ENCODE peak calls at places on chromosomes 12 and 14, in four cellular contexts. F is AG04450, W is colonic mucosa, M is left ventricle myocardium inferior. Q is an unnamed sample.

GRCh38 chr12:112418596-112419268 is at the start of gene PTPN11:
- DNase-seq in F (no peak), W (peak; percentile 92), M (peak; percentile 88), Q (peak; percentile 99)

GRCh38 chr12:20372326-20373097 is 4.2 kb downstream of the PDE3A start:
- DNase-seq in F (no peak), W (no peak), M (no peak), Q (no peak)

GRCh38 chr12:120749256-120749655 is 23.6 kb downstream of the ACADS start:
- DNase-seq in F (no peak), W (no peak), M (no peak), Q (no peak)

GRCh38 chr12:11067514-11067913 is 5.4 kb upstream of the TAS2R46 start:
- DNase-seq in F (no peak), W (peak; percentile 20), M (no peak), Q (no peak)

GRCh38 chr12:62732861-62733427 is 202.0 kb downstream of the PPM1H start:
- DNase-seq in F (no peak), W (no peak), M (no peak), Q (no peak)

GRCh38 chr14:70641548-70642312 is at the start of gene TTC9:
- DNase-seq in F (no peak), W (peak; percentile 35), M (peak; percentile 30), Q (peak; percentile 80)

GRCh38 chr12:75606921-75607320 is 95.5 kb upstream of the KRR1 start:
- DNase-seq in F (no peak), W (no peak), M (no peak), Q (no peak)

GRCh38 chr12:47021298-47021697 is 58.1 kb upstream of the PCED1B start:
- DNase-seq in F (peak; percentile 68), W (no peak), M (no peak), Q (no peak)

GRCh38 chr12:85872497-85873091 is 1.5 kb upstream of the NTS start:
- DNase-seq in F (peak; percentile 13), W (no peak), M (no peak), Q (no peak)

GRCh38 chr12:49533331-49533730 is 5.5 kb upstream of the KCNH3 start:
- DNase-seq in F (no peak), W (no peak), M (no peak), Q (peak; percentile 34)

GRCh38 chr12:130807309-130807708 is 31.7 kb downstream of the STX2 start:
- DNase-seq in F (no peak), W (no peak), M (no peak), Q (no peak)

GRCh38 chr14:101108579-101109346 is 205.2 kb upstream of the RTL1 start:
- DNase-seq in F (no peak), W (peak; percentile 12), M (no peak), Q (peak; percentile 21)

GRCh38 chr12:75862692-75863471 is 168.7 kb downstream of the PHLDA1 start:
- DNase-seq in F (no peak), W (no peak), M (no peak), Q (no peak)

GRCh38 chr12:51774936-51775335 is 73.6 kb downstream of the FIGNL2 start:
- DNase-seq in F (no peak), W (no peak), M (no peak), Q (no peak)

GRCh38 chr12:110581951-110582285 is 1.2 kb downstream of the PPTC7 start:
- DNase-seq in F (no peak), W (peak; percentile 65), M (no peak), Q (no peak)

GRCh38 chr14:81450100-81450531 is 50.0 kb upstream of the STON2 start:
- DNase-seq in F (no peak), W (no peak), M (peak; percentile 72), Q (peak; percentile 73)

GRCh38 chr14:30064454-30064853 is 136.8 kb upstream of the PRKD1 start:
- DNase-seq in F (no peak), W (no peak), M (no peak), Q (no peak)

GRCh38 chr12:126156806-126157574 is 1091.8 kb downstream of the AACS start:
- DNase-seq in F (no peak), W (no peak), M (no peak), Q (peak; percentile 74)

GRCh38 chr12:128578045-128578444 is 245.7 kb downstream of the SLC15A4 start:
- DNase-seq in F (no peak), W (no peak), M (no peak), Q (no peak)

GRCh38 chr14:60922050-60922449 is 58.8 kb downstream of the TRMT5 start:
- DNase-seq in F (no peak), W (no peak), M (no peak), Q (no peak)

GRCh38 chr14:24632336-24632735 is 1.7 kb downstream of the GZMB start:
- DNase-seq in F (no peak), W (no peak), M (no peak), Q (no peak)

GRCh38 chr14:69077841-69078240 is 75.1 kb downstream of the DCAF5 start:
- DNase-seq in F (peak; percentile 53), W (no peak), M (no peak), Q (no peak)

GRCh38 chr14:46490150-46490769 is 161.3 kb downstream of the RPL10L start:
- DNase-seq in F (no peak), W (peak; percentile 18), M (no peak), Q (peak; percentile 71)

GRCh38 chr12:120037851-120038250 is 48.8 kb downstream of the BICDL1 start:
- DNase-seq in F (no peak), W (no peak), M (no peak), Q (no peak)

GRCh38 chr12:65824314-65824563 is at the start of gene HMGA2:
- DNase-seq in F (peak; percentile 36), W (peak; percentile 61), M (no peak), Q (no peak)

GRCh38 chr14:76784881-76785280 is 23.6 kb downstream of the VASH1 start:
- DNase-seq in F (peak; percentile 34), W (peak; percentile 64), M (peak; percentile 84), Q (peak; percentile 96)

GRCh38 chr12:78636253-78636855 is 228.2 kb upstream of the SYT1 start:
- DNase-seq in F (no peak), W (no peak), M (no peak), Q (no peak)

GRCh38 chr12:78645956-78646355 is 218.6 kb upstream of the SYT1 start:
- DNase-seq in F (peak; percentile 3), W (no peak), M (no peak), Q (no peak)

GRCh38 chr12:78641837-78642423 is 222.6 kb upstream of the SYT1 start:
- DNase-seq in F (no peak), W (no peak), M (no peak), Q (no peak)
- TF ChIP-seq CTCF in F (peak; percentile 16), W (no peak), M (no peak), Q (peak; percentile 68)

GRCh38 chr12:1706284-1707016 is 15.6 kb downstream of the ADIPOR2 start:
- DNase-seq in F (no peak), W (no peak), M (no peak), Q (no peak)
- H3K9me3 ChIP-seq in F (no peaks in the 10 kb centered on the region), W (no peaks in the 10 kb centered on the region), M (peaks cover 4% of the 10 kb centered on the region), Q (peaks cover 4% of the 10 kb centered on the region)

GRCh38 chr12:613996-614726 is 49.1 kb downstream of the NINJ2 start:
- DNase-seq in F (no peak), W (no peak), M (peak; percentile 42), Q (peak; percentile 86)
- H3K27ac ChIP-seq in F (no peak overlapping the region), W (no peak overlapping the region), M (peak overlapping the region; percentile 79), Q (no peak overlapping the region)

GRCh38 chr12:100401660-100402059 is 44.8 kb downstream of the SLC17A8 start:
- DNase-seq in F (no peak), W (no peak), M (no peak), Q (no peak)

GRCh38 chr12:100399095-100399494 is 42.2 kb downstream of the SLC17A8 start:
- DNase-seq in F (no peak), W (no peak), M (no peak), Q (no peak)

GRCh38 chr12:100403446-100403845 is 46.6 kb downstream of the SLC17A8 start:
- DNase-seq in F (no peak), W (no peak), M (no peak), Q (no peak)

DNA sequence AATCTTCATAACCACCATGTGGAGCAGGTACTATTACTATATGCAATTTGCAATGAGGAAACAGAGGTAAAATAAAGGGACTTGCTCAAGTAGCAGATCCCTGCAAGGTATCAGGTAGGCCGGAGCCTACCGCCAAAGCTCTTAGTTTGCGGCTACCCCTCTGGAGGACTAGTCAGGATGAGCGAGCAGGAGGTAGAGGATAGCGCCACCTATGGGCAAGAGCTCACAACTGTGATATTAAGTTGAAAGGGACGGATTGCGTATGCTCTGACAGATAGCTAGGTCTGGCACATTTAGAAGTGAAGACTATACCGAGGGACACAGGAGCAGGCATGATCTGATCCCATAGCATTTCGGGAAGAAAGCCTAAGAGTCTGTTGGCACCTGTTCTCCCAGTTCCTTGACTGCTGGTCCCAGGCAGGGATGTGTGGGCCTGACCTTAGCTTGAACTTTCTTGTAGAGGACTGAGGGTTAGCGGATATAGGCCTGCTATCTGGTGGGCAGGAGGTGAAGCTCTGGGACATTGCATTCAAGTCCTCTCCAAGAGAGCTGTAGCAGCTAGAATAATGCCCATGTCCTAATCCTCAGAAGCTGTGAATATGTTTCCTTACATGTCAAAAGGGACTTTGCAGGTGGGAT is 48.0 kb downstream of the SLC17A8 start:
- DNase-seq in F (no peak), W (peak; percentile 34), M (no peak), Q (peak; percentile 96)
- TF ChIP-seq CTCF in F (peak; percentile 61), W (no peak), M (peak; percentile 59), Q (peak; percentile 94)

Q was measured in endodermal cell.